ENCODE peak calls at places on chromosome 1, in eight cellular contexts. W is A549, Z is bronchial epithelial cell, Y is fibroblast of lung, D is thoracic aorta, B is HCT116, G is fibroblast of mammary gland, Q is activated B cell treated with CpG ODN at 0.5 μM for 24 hours. O is an unnamed sample.

GRCh38 chr1:68174173-68175113 is 57.9 kb downstream of the WLS start:
- DNase-seq in B (peak), D (peak), W (peak), Z (peak), Q (no peak), G (peak), Y (peak), O (peak)

GRCh38 chr1:167175901-167176300 is 44.8 kb upstream of the POU2F1 start:
- DNase-seq in D (no peak), G (peak), Q (no peak), W (no peak), Z (peak), B (no peak), Y (no peak), O (peak)

GRCh38 chr1:244322791-244323521 is 128.8 kb downstream of the ADSS2 start:
- DNase-seq in D (peak), Q (no peak), G (peak), W (peak), Y (peak), Z (peak), B (peak), O (peak)

GRCh38 chr1:90335566-90335965 is 340.7 kb downstream of the ZNF326 start:
- DNase-seq in Q (no peak), W (no peak), B (no peak), D (no peak), Z (no peak), Y (no peak), G (no peak), O (no peak)

GRCh38 chr1:209768354-209768774 is 12.5 kb downstream of the TRAF3IP3 start:
- DNase-seq in G (no peak), Z (no peak), Q (peak), Y (no peak), W (no peak), D (no peak), B (no peak), O (no peak)

GRCh38 chr1:145949219-145949618 is 8.6 kb downstream of the LIX1L start:
- DNase-seq in B (no peak), W (no peak), D (no peak), G (peak), Z (no peak), Q (no peak), Y (peak), O (no peak)

GRCh38 chr1:54327386-54328116 is 78.6 kb downstream of the SSBP3 start:
- DNase-seq in Q (no peak), B (no peak), W (no peak), Z (no peak), D (no peak), G (peak), Y (peak), O (no peak)

GRCh38 chr1:59697138-59697811 is 117.5 kb upstream of the HOOK1 start:
- DNase-seq in G (no peak), Z (no peak), Q (no peak), W (no peak), B (no peak), D (no peak), Y (peak), O (no peak)

GRCh38 chr1:178867670-178868069 is 3.2 kb downstream of the ANGPTL1 start:
- DNase-seq in Z (no peak), D (no peak), G (peak), Q (no peak), W (no peak), B (no peak), Y (peak), O (no peak)

GRCh38 chr1:230166366-230167132 is 99.5 kb downstream of the GALNT2 start:
- DNase-seq in B (no peak), Y (no peak), Q (no peak), Z (no peak), G (no peak), D (no peak), W (no peak), O (no peak)

GRCh38 chr1:36834586-36834985 is 199.7 kb downstream of the GRIK3 start:
- DNase-seq in W (no peak), Y (no peak), Q (no peak), B (no peak), Z (no peak), G (no peak), D (no peak), O (no peak)

GRCh38 chr1:32516402-32516801 is 22.8 kb upstream of the ZBTB8A start:
- DNase-seq in Q (no peak), Y (no peak), G (no peak), W (no peak), D (no peak), B (no peak), Z (no peak), O (no peak)

GRCh38 chr1:6209661-6210605 is 4.0 kb downstream of the RNF207 start:
- DNase-seq in D (no peak), G (no peak), W (no peak), B (no peak), Z (no peak), Y (no peak), Q (no peak), O (no peak)

GRCh38 chr1:188937965-188938551 is 1539.6 kb downstream of the BRINP3 start:
- DNase-seq in Q (no peak), W (no peak), G (no peak), Y (peak), B (peak), D (no peak), Z (no peak), O (peak)

GRCh38 chr1:216447898-216448568 is 24.8 kb upstream of the USH2A start:
- DNase-seq in Y (no peak), D (no peak), Z (peak), B (no peak), W (no peak), G (no peak), Q (no peak), O (no peak)

GRCh38 chr1:211724711-211725196 is 49.3 kb upstream of the NEK2 start:
- DNase-seq in B (no peak), G (peak), Q (no peak), Y (no peak), Z (no peak), D (no peak), W (no peak), O (no peak)

GRCh38 chr1:111183681-111184080 is 16.8 kb downstream of the DENND2D start:
- DNase-seq in W (no peak), D (no peak), Z (no peak), G (no peak), B (no peak), Q (no peak), Y (no peak), O (no peak)

GRCh38 chr1:20787775-20788488 is 825 bp upstream of the HP1BP3 start:
- DNase-seq in Y (peak), B (no peak), Q (no peak), Z (peak), W (peak), G (peak), D (no peak), O (peak)

GRCh38 chr1:153742411-153743142 is 14.7 kb downstream of the INTS3 start:
- DNase-seq in G (peak), Z (no peak), W (no peak), B (no peak), Y (peak), D (no peak), Q (peak), O (no peak)

GRCh38 chr1:34115233-34115632 is 49.8 kb downstream of the CSMD2 start:
- DNase-seq in B (no peak), Y (no peak), Z (peak), W (no peak), Q (no peak), G (no peak), D (no peak), O (no peak)

GRCh38 chr1:46203738-46204405 is 738 bp downstream of the LURAP1 start:
- DNase-seq in G (no peak), W (no peak), B (no peak), Y (no peak), Z (no peak), Q (no peak), D (no peak), O (peak)

GRCh38 chr1:168161459-168161858 is 17.3 kb upstream of the TIPRL start:
- DNase-seq in W (no peak), D (no peak), Z (no peak), B (no peak), G (no peak), Q (no peak), Y (no peak), O (no peak)

GRCh38 chr1:43612406-43612805 is 37.5 kb upstream of the KDM4A start:
- DNase-seq in Q (no peak), G (no peak), B (no peak), Y (no peak), D (no peak), Z (no peak), W (no peak), O (no peak)

GRCh38 chr1:61742620-61743431 is 546 bp downstream of the PATJ start:
- DNase-seq in Y (peak), W (peak), Q (no peak), B (no peak), G (peak), D (no peak), Z (peak), O (peak)

GRCh38 chr1:211379446-211379845 is 52.8 kb downstream of the TRAF5 start:
- DNase-seq in B (no peak), W (no peak), Q (no peak), Y (no peak), D (no peak), G (no peak), Z (no peak), O (no peak)

GRCh38 chr1:6054596-6054995 is 8.9 kb downstream of the KCNAB2 start:
- DNase-seq in W (no peak), Q (no peak), B (no peak), D (no peak), G (no peak), Z (no peak), Y (no peak), O (no peak)

DNA sequence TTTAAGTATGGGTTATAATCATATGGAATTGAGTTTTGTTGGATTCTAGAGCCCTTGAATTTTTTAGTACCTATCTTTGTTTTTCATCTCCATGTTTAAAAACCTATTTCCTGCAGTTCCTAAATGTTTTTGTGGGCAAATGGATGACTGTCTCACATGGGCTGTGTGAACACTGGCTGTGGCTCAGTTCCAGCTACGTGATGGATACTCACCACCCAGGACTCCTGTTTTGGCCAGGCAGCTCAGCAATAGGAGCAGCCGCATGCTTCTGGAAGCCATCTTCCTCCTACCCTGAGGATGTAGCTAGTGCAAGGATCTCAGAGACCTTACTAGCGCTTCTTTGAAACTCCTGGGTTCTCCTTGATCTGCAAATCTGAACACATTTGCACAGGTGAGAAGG is 2.8 kb downstream of the REG4 start:
- DNase-seq in B (no peak), Q (no peak), D (no peak), Y (no peak), G (peak), W (no peak), Z (peak), O (no peak)
- TF ChIP-seq CTCF in B (no peak), Q (no peak), D (no peak), Y (no peak), G (no peak), W (no peak), Z (no peak), O (no peak)

GRCh38 chr1:100458925-100459814 is 78.8 kb upstream of the GPR88 start:
- DNase-seq in Z (peak), W (peak), B (peak), D (no peak), Y (peak), Q (peak), G (peak), O (peak)

GRCh38 chr1:100459815-100460114 is 78.2 kb upstream of the GPR88 start:
- DNase-seq in Z (no peak), B (no peak), Y (no peak), W (no peak), G (no peak), Q (no peak), D (no peak), O (no peak)

GRCh38 chr1:100461222-100461621 is 76.7 kb upstream of the GPR88 start:
- DNase-seq in G (no peak), D (no peak), Y (no peak), Q (no peak), W (no peak), B (no peak), Z (no peak), O (no peak)

GRCh38 chr1:100463809-100464424 is 74.0 kb upstream of the GPR88 start:
- DNase-seq in Y (peak), Z (peak), G (peak), Q (no peak), W (peak), B (peak), D (no peak), O (peak)

DNA sequence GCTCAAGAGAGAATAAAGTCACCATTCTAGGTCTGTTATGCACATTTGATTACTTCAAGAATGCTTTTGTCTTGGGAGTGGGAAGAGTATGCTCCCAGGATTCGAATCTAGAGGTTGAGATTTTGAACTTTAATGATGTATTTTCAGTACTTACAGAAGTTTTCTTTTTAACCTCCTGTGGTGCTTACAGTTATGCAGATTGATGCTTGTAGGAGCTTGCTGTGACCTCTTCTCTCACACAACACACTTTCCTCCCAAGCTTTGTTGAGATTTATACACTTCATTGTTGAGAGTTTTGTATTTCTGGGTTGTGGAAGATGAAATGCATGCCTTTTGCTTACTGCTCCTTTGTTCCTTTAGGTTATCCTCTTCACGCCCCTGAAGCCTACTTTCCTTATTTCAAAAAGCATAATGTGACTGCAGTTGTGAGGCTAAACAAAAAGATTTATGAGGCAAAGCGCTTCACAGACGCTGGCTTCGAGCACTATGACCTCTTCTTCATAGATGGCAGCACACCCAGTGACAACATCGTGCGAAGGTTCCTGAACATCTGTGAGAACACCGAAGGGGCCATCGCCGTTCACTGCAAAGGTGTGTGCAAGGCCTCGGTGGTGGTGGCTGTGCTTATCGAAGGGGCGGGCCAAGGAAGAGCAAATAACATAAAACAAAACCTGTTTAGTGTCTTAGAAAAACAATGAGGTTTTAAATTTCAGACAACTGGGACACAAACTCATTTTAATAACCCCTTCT is 75.5 kb upstream of the GPR88 start:
- DNase-seq in Q (no peak), D (no peak), Y (no peak), W (no peak), Z (no peak), B (no peak), G (no peak), O (no peak)
- TF ChIP-seq CTCF in Q (no peak), D (no peak), Y (no peak), W (no peak), Z (no peak), B (no peak), G (no peak), O (no peak)

DNA sequence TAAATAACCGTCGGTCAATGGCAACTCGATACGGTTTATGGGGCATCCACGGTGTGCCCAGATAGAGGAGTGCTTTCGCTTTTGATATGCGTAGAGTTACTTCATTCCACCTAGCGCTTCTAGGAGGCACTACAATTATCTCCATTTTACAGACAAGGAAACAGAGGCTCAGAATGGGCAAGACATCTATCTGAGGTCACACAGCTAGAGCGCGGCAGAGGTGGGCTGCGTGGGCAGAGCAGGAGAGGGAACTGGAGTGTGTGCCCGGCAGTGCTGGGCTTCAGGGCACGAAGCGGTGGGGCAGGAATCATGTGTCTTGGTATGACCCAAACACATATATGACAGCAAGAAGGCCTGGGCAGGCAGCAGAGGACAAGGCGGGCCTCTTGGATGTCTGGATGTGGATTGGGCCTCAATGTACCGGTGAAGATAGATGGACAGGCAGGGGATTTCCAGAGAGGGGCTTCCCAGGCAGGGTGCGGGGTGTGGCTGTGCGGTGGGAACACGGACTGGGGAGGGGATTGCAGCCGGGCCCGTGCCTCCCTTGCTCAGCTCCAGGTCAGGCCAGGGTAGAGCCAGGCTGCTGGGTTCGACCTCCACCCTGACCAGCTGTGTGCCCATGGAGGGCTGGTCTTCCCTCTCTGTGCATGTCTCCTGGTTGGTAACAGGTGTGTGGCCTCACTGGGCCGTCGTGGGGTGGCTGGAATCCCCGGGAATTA is 21.2 kb downstream of the TP73 start:
- DNase-seq in Y (no peak), W (no peak), D (no peak), Z (no peak), B (no peak), G (no peak), Q (no peak), O (no peak)
- TF ChIP-seq CTCF in Y (no peak), W (no peak), D (no peak), Z (no peak), B (no peak), G (no peak), Q (no peak), O (no peak)

GRCh38 chr1:40649592-40649930 is 15.9 kb downstream of the RIMS3 start:
- DNase-seq in Z (no peak), Q (no peak), D (no peak), B (no peak), W (no peak), Y (no peak), G (no peak), O (no peak)

GRCh38 chr1:40652452-40652851 is 13.0 kb downstream of the RIMS3 start:
- DNase-seq in D (no peak), B (no peak), W (no peak), Q (no peak), Z (no peak), Y (no peak), G (no peak), O (no peak)

GRCh38 chr1:40650075-40650474 is 15.4 kb downstream of the RIMS3 start:
- DNase-seq in Q (no peak), G (no peak), B (no peak), W (no peak), D (no peak), Z (peak), Y (no peak), O (no peak)

GRCh38 chr1:40652979-40653378 is 12.5 kb downstream of the RIMS3 start:
- DNase-seq in W (no peak), G (no peak), B (no peak), Q (no peak), D (no peak), Z (peak), Y (no peak), O (no peak)

GRCh38 chr1:40651138-40651857 is 14.2 kb downstream of the RIMS3 start:
- DNase-seq in Q (no peak), W (no peak), Z (peak), B (no peak), G (no peak), D (no peak), Y (no peak), O (no peak)
- TF ChIP-seq CTCF in Q (no peak), W (no peak), Z (no peak), B (peak), G (no peak), D (no peak), Y (no peak), O (no peak)

GRCh38 chr1:18956189-18957135 is at the start of gene IFFO2:
- DNase-seq in D (peak), W (peak), Y (peak), Q (peak), Z (peak), G (peak), B (peak), O (peak)

GRCh38 chr1:18955116-18955441 is 1.4 kb downstream of the IFFO2 start:
- DNase-seq in Y (no peak), B (no peak), W (no peak), Q (no peak), Z (no peak), D (no peak), G (no peak), O (peak)

GRCh38 chr1:18954270-18955071 is 2.0 kb downstream of the IFFO2 start:
- DNase-seq in Y (no peak), B (no peak), W (no peak), G (no peak), Q (no peak), D (no peak), Z (no peak), O (no peak)

GRCh38 chr1:18957136-18957521 is 653 bp upstream of the IFFO2 start:
- DNase-seq in Q (no peak), D (no peak), W (no peak), Z (no peak), B (no peak), G (no peak), Y (no peak), O (no peak)

DNA sequence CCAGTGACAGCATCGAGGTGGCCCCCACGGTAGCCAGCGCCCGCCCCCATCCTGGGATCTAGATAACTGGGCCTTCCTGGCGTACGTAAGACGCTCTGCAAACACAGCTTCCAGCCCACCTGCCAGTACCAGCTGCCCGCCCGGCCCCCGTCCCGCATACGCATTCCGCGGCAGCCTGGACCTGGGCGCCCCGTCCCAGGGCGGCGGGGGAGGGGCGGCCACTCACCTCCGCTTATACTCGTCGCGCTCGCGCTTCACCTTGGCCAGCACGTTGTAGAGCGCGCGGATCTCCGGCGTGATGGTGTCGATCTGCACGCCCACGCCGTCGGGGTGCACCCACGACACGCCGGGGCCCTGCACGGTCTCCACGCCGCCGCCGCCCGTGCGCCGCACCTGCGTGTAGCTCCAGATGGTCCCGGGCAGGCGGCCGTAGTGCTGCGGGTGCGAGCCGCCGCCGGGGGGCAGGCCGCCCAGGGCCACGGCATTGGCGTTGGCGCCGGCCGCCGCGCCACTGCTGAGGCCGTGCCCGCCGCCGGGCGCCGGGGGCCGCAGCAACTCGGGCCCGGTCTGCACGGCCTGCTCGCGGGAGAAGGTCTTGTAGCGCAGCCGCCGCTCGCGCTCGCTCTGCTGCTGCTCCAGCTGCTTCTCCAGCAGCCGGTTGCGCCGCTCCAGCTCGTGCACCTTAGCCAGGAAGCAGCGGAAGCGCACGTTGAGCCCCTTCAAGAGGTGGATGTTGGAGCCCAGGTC is 861 bp downstream of the IFFO2 start:
- DNase-seq in D (no peak), G (peak), B (no peak), Q (peak), Z (no peak), Y (no peak), W (no peak), O (peak)
- TF ChIP-seq CTCF in D (no peak), G (no peak), B (peak), Q (no peak), Z (peak), Y (no peak), W (no peak), O (no peak)

GRCh38 chr1:3391711-3392110 is 62.8 kb upstream of the ARHGEF16 start:
- DNase-seq in Q (no peak), D (no peak), Z (no peak), W (no peak), Y (no peak), B (no peak), G (no peak), O (no peak)
- TF ChIP-seq CTCF in Q (no peak), D (no peak), Z (no peak), W (no peak), Y (no peak), B (no peak), G (no peak), O (no peak)

GRCh38 chr1:198254521-198254920 is 97.7 kb downstream of the NEK7 start:
- DNase-seq in W (no peak), Q (no peak), B (no peak), G (no peak), Y (peak), D (no peak), Z (no peak), O (no peak)
- TF ChIP-seq CTCF in W (no peak), Q (no peak), B (peak), G (peak), Y (peak), D (no peak), Z (no peak), O (no peak)

O was measured in MCF 10A.